ENCODE peak calls at places on chromosomes 4 and X, in six cellular contexts. I is upper lobe of right lung, M is endothelial cell of umbilical vein, D is Panc1, H is dorsolateral prefrontal cortex, E is neural progenitor cell. V is an unnamed sample.

GRCh38 chr4:109315818-109316217 is 13.4 kb upstream of the COL25A1 start:
- DNase-seq in I (no peak), M (peak), D (no peak), H (no peak), E (no peak), V (no peak)

GRCh38 chrX:131366387-131366786 is 77.3 kb upstream of the IGSF1 start:
- DNase-seq in I (no peak), M (peak), D (no peak), H (no peak), E (no peak), V (no peak)

GRCh38 chr4:103091601-103092223 is 7.9 kb downstream of the BDH2 start:
- DNase-seq in I (no peak), M (peak), D (no peak), H (no peak), E (peak), V (peak)

GRCh38 chrX:132491191-132491590 is 2.4 kb upstream of the MBNL3 start:
- DNase-seq in I (no peak), M (no peak), D (no peak), H (no peak), E (no peak), V (no peak)

GRCh38 chr4:143599827-143600226 is 86.3 kb downstream of the SMARCA5 start:
- DNase-seq in I (no peak), M (no peak), D (no peak), H (no peak), E (no peak), V (no peak)

GRCh38 chr4:98501383-98501782 is 157.0 kb downstream of the TSPAN5 start:
- DNase-seq in I (no peak), M (no peak), D (no peak), H (no peak), E (no peak), V (no peak)

GRCh38 chr4:138114434-138114833 is 127.7 kb downstream of the SLC7A11 start:
- DNase-seq in I (no peak), M (peak), D (no peak), H (no peak), E (no peak), V (no peak)

GRCh38 chrX:120000490-120001246 is 57.1 kb upstream of the NKAP start:
- DNase-seq in I (no peak), M (no peak), D (no peak), H (no peak), E (peak), V (no peak)

GRCh38 chrX:574830-575229 is 55.8 kb upstream of the SHOX start:
- DNase-seq in I (no peak), M (no peak), D (no peak), H (no peak), E (no peak), V (no peak)

GRCh38 chrX:152635941-152636340 is 1.8 kb upstream of the GABRQ start:
- DNase-seq in I (no peak), M (peak), D (peak), H (no peak), E (peak), V (peak)

GRCh38 chrX:115177941-115178340 is 11.3 kb upstream of the RBMXL3 start:
- DNase-seq in I (no peak), M (no peak), D (no peak), H (no peak), E (no peak), V (peak)

GRCh38 chr4:54709281-54709854 is 51.6 kb downstream of the KIT start:
- DNase-seq in I (no peak), M (no peak), D (no peak), H (no peak), E (no peak), V (no peak)

GRCh38 chrX:1685460-1685859 is 70.6 kb downstream of the ASMT start:
- DNase-seq in I (no peak), M (no peak), D (no peak), H (no peak), E (peak), V (no peak)

GRCh38 chrX:54178100-54178940 is 4.7 kb downstream of the FAM120C start:
- DNase-seq in I (no peak), M (peak), D (no peak), H (no peak), E (no peak), V (peak)

GRCh38 chr4:78512357-78512920 is 39.1 kb upstream of the ANXA3 start:
- DNase-seq in I (peak), M (peak), D (no peak), H (no peak), E (no peak), V (no peak)

DNA sequence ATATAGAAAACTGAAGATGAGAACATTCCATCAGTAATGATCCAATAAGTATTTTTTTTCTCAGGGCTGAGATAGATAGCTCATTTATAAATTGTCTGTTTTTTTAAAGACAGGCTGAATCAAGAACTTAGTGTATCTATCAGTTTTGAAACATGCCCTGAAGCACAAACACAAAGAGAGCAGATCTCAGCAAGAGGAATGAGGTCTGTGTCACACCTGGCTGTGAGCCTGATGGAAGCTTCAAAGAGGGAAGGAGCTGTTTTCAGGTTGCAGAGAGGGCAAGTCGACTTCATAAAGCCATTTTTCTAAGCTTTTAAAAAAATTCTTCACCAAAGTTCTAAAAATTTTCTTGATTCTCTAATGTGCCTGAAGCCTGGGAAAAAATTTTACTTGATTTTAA is 434.9 kb downstream of the PDGFC start:
- DNase-seq in I (no peak), M (no peak), D (no peak), H (no peak), E (no peak), V (no peak)
- H3K27ac ChIP-seq in I (no peak), M (no peak), D (no peak), H (no peak), E (no peak), V (no peak)

DNA sequence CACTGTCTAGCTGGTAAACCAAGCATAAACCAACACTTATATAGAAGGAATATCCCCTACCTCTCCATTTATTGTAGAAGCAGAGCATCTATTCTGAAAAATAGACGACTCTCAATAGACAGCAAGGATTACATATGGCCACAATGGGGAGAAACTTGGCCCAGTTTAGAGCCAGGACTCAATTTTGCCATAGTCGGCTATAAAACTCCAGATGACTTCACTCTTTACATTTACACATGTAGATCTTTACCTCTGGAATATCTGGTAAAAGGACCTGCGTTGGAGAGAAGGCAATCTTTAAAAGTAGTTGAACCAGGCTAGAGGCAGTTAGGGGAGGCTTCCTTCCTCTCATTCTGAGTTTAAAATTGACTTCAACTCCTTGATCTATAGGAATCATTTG is 77.3 kb downstream of the HMGB2 start:
- DNase-seq in I (no peak), M (no peak), D (no peak), H (no peak), E (no peak), V (no peak)
- H3K27ac ChIP-seq in I (no peak), M (no peak), D (peak), H (no peak), E (no peak), V (no peak)

GRCh38 chr4:76737180-76737579 is 160.8 kb downstream of the SOWAHB start:
- DNase-seq in I (no peak), M (no peak), D (no peak), H (no peak), E (no peak), V (no peak)
- H3K27ac ChIP-seq in I (peak), M (no peak), D (no peak), H (no peak), E (no peak), V (peak)

GRCh38 chr4:87524456-87524855 is 4.7 kb downstream of the SPARCL1 start:
- DNase-seq in I (no peak), M (no peak), D (no peak), H (no peak), E (no peak), V (no peak)

GRCh38 chr4:87530868-87531267 is 1.7 kb upstream of the SPARCL1 start:
- DNase-seq in I (no peak), M (peak), D (no peak), H (peak), E (no peak), V (no peak)

GRCh38 chr4:87529187-87529586 is at the start of gene SPARCL1:
- DNase-seq in I (no peak), M (no peak), D (no peak), H (peak), E (peak), V (no peak)

GRCh38 chr4:87525636-87526035 is 3.5 kb downstream of the SPARCL1 start:
- DNase-seq in I (no peak), M (no peak), D (no peak), H (no peak), E (peak), V (no peak)

DNA sequence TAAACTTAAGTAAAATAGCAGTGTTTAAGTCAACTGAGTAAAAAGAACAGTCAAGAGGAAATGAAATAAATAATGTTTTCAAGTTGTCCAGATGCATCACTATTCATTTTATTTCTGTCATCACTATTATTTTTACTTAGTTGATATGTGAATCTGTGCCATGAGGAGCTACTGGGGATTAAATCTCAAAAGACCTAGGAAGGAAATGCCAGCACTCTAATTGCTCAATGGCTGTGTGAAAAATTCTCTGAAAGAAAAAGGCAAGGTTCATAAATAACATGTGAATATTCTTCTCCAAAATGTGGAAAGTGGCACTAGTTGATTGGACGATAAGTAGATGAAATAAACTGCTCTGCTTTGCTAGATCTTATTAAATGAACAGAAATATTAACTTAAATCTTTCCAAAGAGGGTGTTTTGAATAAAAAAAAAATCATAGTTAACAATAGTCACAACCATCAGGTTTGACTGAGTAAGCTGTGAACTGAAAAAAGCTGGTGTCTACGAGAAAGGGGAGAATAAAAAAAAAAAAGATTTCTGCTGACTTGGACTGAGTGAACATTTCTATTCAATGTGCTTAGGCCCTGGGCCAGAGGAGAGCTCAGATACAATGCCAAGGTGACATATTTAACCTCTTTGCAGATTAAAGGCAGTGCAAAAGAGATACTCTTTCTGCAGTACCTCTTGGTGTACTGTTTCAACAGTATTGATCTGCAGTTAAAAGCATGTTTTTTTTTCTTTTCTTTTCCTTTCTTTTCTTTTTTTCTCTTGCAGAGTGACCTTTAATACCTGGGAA is 1.5 kb downstream of the SPARCL1 start:
- DNase-seq in I (no peak), M (no peak), D (no peak), H (no peak), E (no peak), V (no peak)
- H3K27ac ChIP-seq in I (peak), M (no peak), D (no peak), H (peak), E (no peak), V (no peak)

DNA sequence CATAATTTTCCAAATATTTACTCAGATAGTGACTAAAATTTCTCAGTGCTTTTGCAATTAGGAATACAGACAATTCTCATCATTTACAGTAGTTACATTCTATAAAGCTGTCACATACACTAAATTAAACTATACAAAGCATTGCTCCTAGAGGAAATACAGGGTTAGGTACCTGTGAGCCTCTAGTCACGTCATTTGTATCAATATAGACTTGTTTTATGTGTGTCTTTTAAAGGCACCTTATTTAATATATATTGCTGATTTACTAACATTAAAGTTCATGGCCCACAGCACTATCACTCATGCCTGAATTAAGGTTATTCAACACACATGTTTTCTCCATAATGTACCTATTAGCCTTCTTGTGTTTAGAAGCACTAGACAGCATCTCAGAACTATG is 78.7 kb downstream of the PABPC4L start:
- DNase-seq in I (no peak), M (no peak), D (no peak), H (no peak), E (no peak), V (no peak)
- H3K27ac ChIP-seq in I (no peak), M (no peak), D (no peak), H (no peak), E (no peak), V (no peak)

GRCh38 chr4:5036239-5036638 is 15.0 kb upstream of the STK32B start:
- DNase-seq in I (no peak), M (no peak), D (no peak), H (no peak), E (no peak), V (peak)

GRCh38 chr4:5041609-5042234 is 9.6 kb upstream of the STK32B start:
- DNase-seq in I (no peak), M (no peak), D (no peak), H (no peak), E (no peak), V (no peak)

GRCh38 chr4:5037553-5038551 is 13.4 kb upstream of the STK32B start:
- DNase-seq in I (no peak), M (peak), D (peak), H (no peak), E (no peak), V (peak)

GRCh38 chr4:5040839-5041238 is 10.4 kb upstream of the STK32B start:
- DNase-seq in I (no peak), M (no peak), D (no peak), H (no peak), E (no peak), V (no peak)

DNA sequence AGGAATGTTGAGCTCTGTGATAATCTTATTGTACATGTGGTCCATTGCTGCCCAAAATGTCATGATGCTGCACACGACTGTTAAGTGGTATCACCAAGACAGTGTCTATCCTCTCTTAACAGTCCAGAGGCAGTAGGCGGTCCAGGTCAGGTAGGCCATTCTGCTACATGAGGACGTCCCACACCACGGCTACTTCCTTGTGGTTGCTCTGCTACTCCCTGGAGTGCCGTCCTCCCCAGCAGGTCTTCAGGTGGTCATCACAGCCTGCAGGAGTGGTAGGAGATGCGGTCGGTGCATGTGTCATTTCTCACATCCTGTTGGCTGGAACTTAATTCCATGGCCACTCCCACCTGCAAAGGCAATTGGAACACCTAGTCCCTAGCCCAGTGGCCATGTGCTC is 11.5 kb upstream of the STK32B start:
- DNase-seq in I (no peak), M (no peak), D (no peak), H (no peak), E (no peak), V (no peak)
- H3K27ac ChIP-seq in I (no peak), M (no peak), D (peak), H (no peak), E (no peak), V (no peak)